ENCODE peak calls at places on chromosomes 3 and 15, in nine cellular contexts. T, M, O, X, W, C, D, B and Z are unnamed samples.

GRCh38 chr15:31338879-31339557 is 12.4 kb downstream of the KLF13 start:
- DNase-seq in T (no peak), M (no peak), O (peak), X (no peak), W (peak), C (peak), D (no peak), B (peak), Z (no peak)

GRCh38 chr3:42708611-42709151 is 6.1 kb upstream of the HHATL start:
- DNase-seq in T (no peak), M (no peak), O (no peak), X (no peak), W (no peak), C (no peak), D (no peak), B (no peak), Z (no peak)

GRCh38 chr15:75455424-75455981 is 4.0 kb upstream of the SIN3A start:
- DNase-seq in T (peak), M (peak), O (peak), X (peak), W (peak), C (peak), D (peak), B (no peak), Z (peak)

GRCh38 chr15:91258436-91258779 is 158.4 kb downstream of the SV2B start:
- DNase-seq in T (no peak), M (no peak), O (peak), X (no peak), W (no peak), C (no peak), D (no peak), B (no peak), Z (no peak)

GRCh38 chr15:31526916-31527690 is 200.5 kb downstream of the KLF13 start:
- DNase-seq in T (no peak), M (no peak), O (no peak), X (no peak), W (no peak), C (no peak), D (no peak), B (no peak), Z (no peak)

GRCh38 chr3:50675179-50676030 is 678 bp downstream of the DOCK3 start:
- DNase-seq in T (no peak), M (peak), O (no peak), X (no peak), W (no peak), C (no peak), D (peak), B (no peak), Z (no peak)

GRCh38 chr3:127844326-127844942 is 22.1 kb upstream of the MGLL start:
- DNase-seq in T (no peak), M (no peak), O (peak), X (no peak), W (no peak), C (no peak), D (no peak), B (no peak), Z (no peak)

GRCh38 chr15:69612112-69612511 is 159.5 kb downstream of the RPLP1 start:
- DNase-seq in T (no peak), M (no peak), O (no peak), X (no peak), W (no peak), C (no peak), D (peak), B (no peak), Z (no peak)

GRCh38 chr3:38805765-38806386 is 10.1 kb downstream of the SCN10A start:
- DNase-seq in T (no peak), M (no peak), O (peak), X (no peak), W (peak), C (peak), D (no peak), B (peak), Z (no peak)

GRCh38 chr3:111595239-111595638 is at the start of gene ZBED2:
- DNase-seq in T (no peak), M (no peak), O (no peak), X (no peak), W (no peak), C (no peak), D (no peak), B (no peak), Z (no peak)

GRCh38 chr3:109707642-109708041 is 370.3 kb upstream of the DPPA4 start:
- DNase-seq in T (no peak), M (no peak), O (no peak), X (no peak), W (no peak), C (peak), D (no peak), B (no peak), Z (no peak)

GRCh38 chr3:101009386-101009785 is 16.2 kb upstream of the ABI3BP start:
- DNase-seq in T (no peak), M (no peak), O (no peak), X (no peak), W (no peak), C (peak), D (no peak), B (no peak), Z (no peak)

GRCh38 chr15:60328852-60329443 is 68.8 kb downstream of the ANXA2 start:
- DNase-seq in T (no peak), M (no peak), O (peak), X (no peak), W (peak), C (peak), D (no peak), B (no peak), Z (no peak)

GRCh38 chr15:62835351-62835750 is 207.2 kb upstream of the TPM1 start:
- DNase-seq in T (no peak), M (no peak), O (no peak), X (no peak), W (no peak), C (no peak), D (no peak), B (no peak), Z (no peak)

GRCh38 chr3:169665264-169666078 is 2.0 kb upstream of the MECOM start:
- DNase-seq in T (no peak), M (no peak), O (no peak), X (no peak), W (no peak), C (no peak), D (no peak), B (no peak), Z (no peak)

GRCh38 chr15:96460106-96460505 is 129.6 kb downstream of the NR2F2 start:
- DNase-seq in T (no peak), M (no peak), O (no peak), X (no peak), W (no peak), C (no peak), D (no peak), B (no peak), Z (no peak)

GRCh38 chr3:142279965-142280590 is 54.7 kb upstream of the GK5 start:
- DNase-seq in T (peak), M (no peak), O (peak), X (peak), W (peak), C (peak), D (peak), B (peak), Z (no peak)

GRCh38 chr3:77298405-77298804 is 258.5 kb downstream of the ROBO2 start:
- DNase-seq in T (no peak), M (no peak), O (peak), X (no peak), W (no peak), C (no peak), D (no peak), B (no peak), Z (no peak)

GRCh38 chr3:55646121-55646520 is 159.0 kb upstream of the WNT5A start:
- DNase-seq in T (no peak), M (no peak), O (no peak), X (no peak), W (no peak), C (no peak), D (no peak), B (no peak), Z (no peak)

GRCh38 chr15:41952003-41952563 is 20.3 kb downstream of the EHD4 start:
- DNase-seq in T (no peak), M (no peak), O (no peak), X (no peak), W (no peak), C (no peak), D (no peak), B (no peak), Z (no peak)

GRCh38 chr15:48458876-48459275 is 127.6 kb downstream of the DUT start:
- DNase-seq in T (no peak), M (no peak), O (no peak), X (no peak), W (peak), C (no peak), D (no peak), B (peak), Z (no peak)

GRCh38 chr15:67906382-67906781 is 66.5 kb upstream of the RNU6-1 start:
- DNase-seq in T (no peak), M (no peak), O (no peak), X (no peak), W (no peak), C (peak), D (no peak), B (no peak), Z (no peak)

GRCh38 chr3:13494463-13495350 is 14.6 kb downstream of the HDAC11 start:
- DNase-seq in T (no peak), M (no peak), O (peak), X (no peak), W (no peak), C (peak), D (no peak), B (no peak), Z (no peak)

GRCh38 chr3:41200669-41201021 is 1.3 kb downstream of the CTNNB1 start:
- DNase-seq in T (peak), M (no peak), O (peak), X (no peak), W (peak), C (peak), D (peak), B (no peak), Z (no peak)

GRCh38 chr3:9151240-9151639 is 98.2 kb downstream of the SRGAP3 start:
- DNase-seq in T (no peak), M (no peak), O (no peak), X (no peak), W (peak), C (peak), D (no peak), B (peak), Z (no peak)

GRCh38 chr15:35514759-35515158 is 31.2 kb downstream of the DPH6 start:
- DNase-seq in T (no peak), M (no peak), O (no peak), X (no peak), W (peak), C (peak), D (no peak), B (no peak), Z (no peak)

GRCh38 chr3:131636266-131636775 is 133.6 kb upstream of the MRPL3 start:
- DNase-seq in T (no peak), M (no peak), O (no peak), X (no peak), W (no peak), C (no peak), D (no peak), B (no peak), Z (no peak)

GRCh38 chr3:55030938-55031337 is 103.1 kb upstream of the LRTM1 start:
- DNase-seq in T (no peak), M (no peak), O (no peak), X (no peak), W (no peak), C (no peak), D (no peak), B (no peak), Z (no peak)

GRCh38 chr15:22992026-22992331 is 11.8 kb upstream of the CYFIP1 start:
- DNase-seq in T (no peak), M (no peak), O (no peak), X (no peak), W (no peak), C (no peak), D (no peak), B (no peak), Z (no peak)

GRCh38 chr3:48082580-48083187 is 66.5 kb upstream of the MAP4 start:
- DNase-seq in T (no peak), M (no peak), O (no peak), X (no peak), W (no peak), C (no peak), D (no peak), B (no peak), Z (no peak)

GRCh38 chr15:38853608-38854007 is 289.0 kb upstream of the RASGRP1 start:
- DNase-seq in T (no peak), M (peak), O (peak), X (no peak), W (no peak), C (peak), D (peak), B (no peak), Z (no peak)

GRCh38 chr3:53167418-53168174 is 6.6 kb downstream of the PRKCD start:
- DNase-seq in T (no peak), M (no peak), O (peak), X (no peak), W (no peak), C (no peak), D (no peak), B (no peak), Z (no peak)